ENCODE peak calls at places on chromosomes 7 and 10, in five cellular contexts. G, X, P, N and S are unnamed samples.

GRCh38 chr7:73815436-73815835 is 15.4 kb upstream of the CLDN4 start:
- DNase-seq in G (no peak), X (no peak), P (no peak), N (no peak), S (no peak)

GRCh38 chr7:150811-151221 is 41.6 kb upstream of the FAM20C start:
- DNase-seq in G (no peak), X (no peak), P (no peak), N (no peak), S (no peak)

GRCh38 chr7:4067874-4068273 is 614.2 kb upstream of the FOXK1 start:
- DNase-seq in G (no peak), X (no peak), P (no peak), N (no peak), S (no peak)

GRCh38 chr7:30027915-30028748 is at the start of gene PLEKHA8:
- DNase-seq in G (peak), X (peak), P (peak), N (peak), S (peak)

GRCh38 chr10:124939290-124939689 is 2.6 kb upstream of the ZRANB1 start:
- DNase-seq in G (no peak), X (no peak), P (no peak), N (no peak), S (no peak)

GRCh38 chr7:83806538-83806937 is 157.6 kb upstream of the SEMA3E start:
- DNase-seq in G (no peak), X (no peak), P (no peak), N (no peak), S (no peak)

GRCh38 chr10:14665865-14666857 is 108.5 kb downstream of the FAM107B start:
- DNase-seq in G (no peak), X (no peak), P (no peak), N (no peak), S (no peak)

GRCh38 chr10:36542493-36542892 is 582.9 kb upstream of the ANKRD30A start:
- DNase-seq in G (no peak), X (no peak), P (no peak), N (no peak), S (no peak)

GRCh38 chr7:34057136-34057535 is 151.8 kb downstream of the BMPER start:
- DNase-seq in G (no peak), X (no peak), P (no peak), N (no peak), S (no peak)

GRCh38 chr10:113232928-113233511 is 283.0 kb downstream of the TCF7L2 start:
- DNase-seq in G (no peak), X (no peak), P (no peak), N (peak), S (no peak)

GRCh38 chr10:21926949-21927348 is 76.6 kb downstream of the DNAJC1 start:
- DNase-seq in G (peak), X (no peak), P (peak), N (no peak), S (no peak)

GRCh38 chr7:13822678-13823077 is 166.8 kb downstream of the ETV1 start:
- DNase-seq in G (no peak), X (no peak), P (no peak), N (no peak), S (no peak)

GRCh38 chr10:58513189-58514101 is 773 bp downstream of the BICC1 start:
- DNase-seq in G (peak), X (no peak), P (peak), N (peak), S (no peak)

GRCh38 chr7:16067695-16068094 is 353.6 kb downstream of the CRPPA start:
- DNase-seq in G (no peak), X (no peak), P (no peak), N (peak), S (no peak)

GRCh38 chr7:150848561-150849115 is 3.7 kb upstream of the AOC1 start:
- DNase-seq in G (no peak), X (no peak), P (no peak), N (no peak), S (no peak)

GRCh38 chr7:70700935-70701425 is 431.0 kb upstream of the GALNT17 start:
- DNase-seq in G (peak), X (no peak), P (no peak), N (peak), S (peak)

GRCh38 chr10:128324058-128324457 is 197.8 kb upstream of the MKI67 start:
- DNase-seq in G (peak), X (no peak), P (peak), N (peak), S (no peak)

GRCh38 chr7:143258830-143259229 is 4.4 kb upstream of the GSTK1 start:
- DNase-seq in G (no peak), X (no peak), P (no peak), N (no peak), S (no peak)

GRCh38 chr7:143255564-143255963 is 7.7 kb upstream of the GSTK1 start:
- DNase-seq in G (no peak), X (no peak), P (no peak), N (no peak), S (no peak)

GRCh38 chr7:143256932-143257331 is 6.3 kb upstream of the GSTK1 start:
- DNase-seq in G (no peak), X (no peak), P (no peak), N (no peak), S (no peak)

GRCh38 chr7:143257501-143257900 is 5.7 kb upstream of the GSTK1 start:
- DNase-seq in G (no peak), X (no peak), P (no peak), N (no peak), S (no peak)

GRCh38 chr7:143256325-143256724 is 6.9 kb upstream of the GSTK1 start:
- DNase-seq in G (peak), X (no peak), P (no peak), N (peak), S (no peak)
- TF ChIP-seq CTCF in G (peak), X (no peak), P (no peak), N (peak), S (no peak)

GRCh38 chr7:158863611-158864506 is 7.5 kb downstream of the DYNC2I1 start:
- DNase-seq in G (peak), X (peak), P (peak), N (peak), S (no peak)
- TF ChIP-seq EZH2phosphoT487 in G (no peak), X (no peak), P (no peak), N (no peak), S (no peak)

DNA sequence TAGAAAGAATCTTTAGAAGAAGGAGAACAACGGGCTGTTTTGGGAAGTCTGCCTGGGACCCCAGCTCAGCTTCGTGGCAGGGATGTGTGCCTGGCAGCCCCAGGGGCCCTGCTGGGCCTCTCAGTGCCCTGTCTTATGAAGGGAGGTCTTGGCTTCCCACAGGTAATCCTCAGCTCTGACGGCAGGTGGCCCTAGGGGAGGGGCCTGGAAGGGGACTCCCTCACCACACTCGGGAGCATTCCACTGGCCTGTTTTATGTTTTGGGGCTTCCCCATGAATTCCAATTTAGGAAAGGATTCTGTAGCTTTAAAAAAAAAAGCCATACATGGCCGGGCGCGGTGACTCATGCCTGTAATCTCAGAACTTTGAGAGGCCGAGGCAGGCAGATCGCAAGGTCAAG is 3.0 kb upstream of the DMBT1 start:
- DNase-seq in G (peak), X (peak), P (no peak), N (peak), S (no peak)
- TF ChIP-seq CTCF in G (no peak), X (peak), P (no peak), N (no peak), S (no peak)

DNA sequence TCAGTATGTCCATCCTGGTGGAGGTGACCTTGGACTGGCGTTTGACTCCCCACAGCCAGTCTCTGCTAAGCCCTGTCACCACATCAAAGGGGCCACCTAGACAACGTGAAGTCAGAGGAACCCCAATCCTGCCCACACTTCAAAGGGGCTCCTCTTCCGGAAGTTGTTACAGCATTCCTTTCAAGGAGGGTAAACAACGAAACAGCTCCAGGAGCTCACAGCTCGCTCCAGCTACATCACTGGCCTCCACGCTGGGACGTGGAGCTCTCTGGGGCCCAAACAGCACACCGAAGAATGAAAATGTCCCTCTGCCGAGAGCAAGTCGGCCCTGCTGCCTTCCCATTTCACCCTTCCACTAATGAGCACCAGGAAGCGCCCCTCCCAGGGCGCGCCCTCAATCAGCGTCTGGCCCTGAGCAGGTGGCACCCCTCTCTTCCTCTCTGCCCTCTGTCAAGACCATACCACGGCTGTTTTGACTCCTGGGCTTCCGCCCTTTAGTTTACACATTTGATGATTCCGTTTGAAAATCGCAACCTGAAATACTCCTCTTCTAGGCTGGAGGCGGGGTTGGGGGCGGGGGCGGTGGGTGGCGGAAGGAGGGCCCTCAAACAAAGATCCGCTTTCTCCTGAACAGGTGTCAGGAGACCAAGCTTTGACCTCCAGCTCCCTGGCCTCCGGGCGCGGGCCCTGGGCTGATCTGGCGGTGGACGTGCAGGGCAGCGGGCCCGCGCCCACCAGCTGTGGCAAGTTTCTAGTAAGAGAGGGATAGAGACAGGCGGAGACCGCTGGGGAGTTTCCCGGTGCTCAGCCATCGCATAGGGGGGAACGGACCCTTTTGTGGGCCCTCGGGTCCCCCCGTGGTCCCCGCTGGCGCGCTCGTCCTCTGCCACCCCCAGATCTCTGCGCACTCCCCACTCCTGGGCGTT is 53.1 kb upstream of the KDM7A start:
- DNase-seq in G (peak), X (no peak), P (no peak), N (peak), S (no peak)
- TF ChIP-seq EZH2phosphoT487 in G (peak), X (no peak), P (no peak), N (no peak), S (no peak)

DNA sequence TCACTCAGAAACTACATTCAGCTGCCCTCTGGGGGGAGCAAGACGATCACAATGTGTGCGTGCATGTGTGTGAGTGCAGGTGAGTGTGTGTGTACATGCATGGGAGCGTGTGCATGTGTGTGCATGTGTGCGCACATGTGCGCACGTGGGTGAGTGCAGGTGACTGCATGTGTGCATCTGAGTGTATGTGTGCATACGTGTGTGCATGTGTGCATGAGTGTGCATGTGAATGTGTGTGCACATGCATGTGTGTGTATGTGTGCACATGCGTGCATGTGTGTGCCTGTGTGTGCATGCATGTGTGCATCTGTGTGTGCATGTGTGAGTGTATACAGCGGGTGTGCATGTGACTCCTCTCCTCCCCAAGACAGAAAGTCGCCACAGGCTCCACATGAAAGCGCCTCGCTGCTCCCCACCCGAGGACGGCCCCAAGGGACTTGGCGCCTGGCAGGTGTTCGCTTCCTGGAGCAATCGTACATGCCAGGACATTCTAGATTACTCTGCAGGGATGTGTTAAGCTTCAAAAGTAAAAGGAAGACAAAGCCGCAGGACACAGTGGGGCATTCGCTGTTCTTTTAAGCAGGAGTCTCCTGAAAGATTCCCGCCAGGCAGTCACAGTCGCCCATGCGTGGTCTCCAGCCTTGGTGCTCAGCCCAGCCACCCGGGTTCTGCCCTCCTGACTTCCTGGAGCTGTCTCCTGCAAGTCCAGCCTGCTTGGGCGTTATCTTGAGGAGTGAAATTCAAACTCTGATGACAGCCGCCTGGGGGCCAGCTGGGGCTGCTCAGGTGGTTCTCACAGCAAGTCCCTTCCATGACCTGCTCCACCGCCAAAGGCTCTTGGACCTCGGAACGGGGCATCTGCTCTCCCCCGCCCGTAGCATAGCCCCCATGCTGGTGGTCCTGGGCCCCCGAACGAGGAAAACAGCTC is 41.9 kb upstream of the ADGRA1 start:
- DNase-seq in G (peak), X (no peak), P (no peak), N (no peak), S (no peak)
- TF ChIP-seq CTCF in G (no peak), X (no peak), P (no peak), N (no peak), S (no peak)

GRCh38 chr7:17633099-17633498 is 307.2 kb downstream of the SNX13 start:
- DNase-seq in G (no peak), X (peak), P (peak), N (no peak), S (no peak)

GRCh38 chr7:17631061-17631460 is 309.2 kb downstream of the SNX13 start:
- DNase-seq in G (no peak), X (no peak), P (no peak), N (no peak), S (no peak)

DNA sequence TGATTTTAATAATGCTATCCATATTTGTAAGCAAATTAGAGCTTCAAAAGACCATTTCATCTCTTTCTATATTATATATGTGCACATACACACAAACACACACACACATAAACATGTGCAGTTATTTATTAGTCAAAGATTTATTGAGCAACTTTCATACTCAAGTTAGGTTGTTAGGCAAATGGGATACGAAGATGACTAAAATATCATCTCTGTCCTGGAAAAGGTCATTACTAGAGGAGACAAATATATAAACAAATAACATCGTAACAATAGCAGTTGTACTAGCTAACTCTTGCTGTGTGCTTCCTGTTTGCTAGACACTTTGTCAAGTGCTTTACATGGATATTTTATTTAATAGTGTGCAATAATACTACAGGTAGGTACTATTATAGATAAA is 307.9 kb downstream of the SNX13 start:
- DNase-seq in G (no peak), X (no peak), P (no peak), N (no peak), S (no peak)
- TF ChIP-seq EZH2phosphoT487 in G (no peak), X (no peak), P (no peak), N (no peak), S (no peak)